ENCODE peak calls at places on chromosomes 4 and X, in ten cellular contexts. C, P, T, E, B, W, N, O, L and X are unnamed samples.

GRCh38 chrX:102712967-102713677 is 874 bp downstream of the GPRASP2 start:
- DNase-seq in T (peak), B (no peak), E (no peak), C (peak), N (no peak), P (no peak), O (no peak), W (peak), L (no peak), X (no peak)

GRCh38 chrX:133307637-133308485 is 89.7 kb upstream of the TFDP3 start:
- DNase-seq in L (no peak), N (no peak), E (no peak), T (peak), C (no peak), B (no peak), P (no peak), O (no peak), W (peak), X (no peak)

GRCh38 chrX:21748235-21748634 is 9.7 kb downstream of the SMPX start:
- DNase-seq in C (no peak), E (no peak), T (no peak), L (no peak), P (no peak), W (no peak), N (no peak), B (no peak), O (no peak), X (no peak)

GRCh38 chrX:85505801-85506200 is 126.3 kb upstream of the POF1B start:
- DNase-seq in W (no peak), B (no peak), O (no peak), T (no peak), N (no peak), L (no peak), E (no peak), C (no peak), P (no peak), X (no peak)

GRCh38 chr4:106529348-106530033 is 160.9 kb upstream of the GIMD1 start:
- DNase-seq in B (no peak), O (no peak), W (no peak), L (no peak), P (peak), E (no peak), C (peak), T (no peak), N (no peak), X (no peak)

GRCh38 chr4:26787461-26788340 is 72.9 kb upstream of the STIM2 start:
- DNase-seq in N (no peak), B (peak), E (no peak), P (no peak), W (peak), O (no peak), L (peak), C (peak), T (peak), X (no peak)

GRCh38 chrX:132199941-132200340 is 19.3 kb downstream of the RAP2C start:
- DNase-seq in W (no peak), C (peak), P (no peak), B (no peak), E (no peak), N (no peak), O (no peak), L (no peak), T (no peak), X (no peak)

GRCh38 chr4:78244691-78245485 is 187.8 kb downstream of the FRAS1 start:
- DNase-seq in B (no peak), L (no peak), C (no peak), N (no peak), E (no peak), O (no peak), W (no peak), P (no peak), T (no peak), X (no peak)

GRCh38 chr4:186724861-186725419 is 1.3 kb upstream of the FAT1 start:
- DNase-seq in O (no peak), L (no peak), N (no peak), C (peak), T (no peak), E (no peak), P (no peak), W (no peak), B (no peak), X (no peak)

GRCh38 chr4:108118505-108118904 is 50.2 kb downstream of the LEF1 start:
- DNase-seq in P (no peak), B (peak), O (no peak), L (peak), W (no peak), C (peak), N (no peak), T (no peak), E (no peak), X (no peak)

GRCh38 chr4:142567620-142568451 is 278.3 kb downstream of the INPP4B start:
- DNase-seq in C (peak), T (no peak), P (no peak), W (no peak), O (no peak), L (no peak), N (no peak), B (no peak), E (no peak), X (no peak)

GRCh38 chr4:105895324-105895608 is at the start of gene NPNT:
- DNase-seq in W (peak), E (no peak), O (peak), P (no peak), T (no peak), C (no peak), L (no peak), N (no peak), B (no peak), X (no peak)

GRCh38 chr4:175271010-175271630 is 353.0 kb downstream of the ADAM29 start:
- DNase-seq in T (no peak), W (no peak), E (no peak), O (no peak), P (no peak), N (no peak), C (peak), B (no peak), L (no peak), X (no peak)

GRCh38 chr4:126957555-126958440 is 675.0 kb upstream of the INTU start:
- DNase-seq in O (no peak), B (no peak), N (no peak), C (peak), E (no peak), T (no peak), L (no peak), P (no peak), W (no peak), X (no peak)

GRCh38 chr4:49058306-49058705 is 72.2 kb downstream of the CWH43 start:
- DNase-seq in C (no peak), W (no peak), N (no peak), T (no peak), O (no peak), E (no peak), L (no peak), B (no peak), P (no peak), X (no peak)

GRCh38 chrX:115494133-115494532 is 66.8 kb upstream of the PLS3 start:
- DNase-seq in O (no peak), T (no peak), L (no peak), N (no peak), W (no peak), E (no peak), P (no peak), B (no peak), C (peak), X (no peak)

GRCh38 chr4:55547461-55547770 is 707 bp upstream of the CLOCK start:
- DNase-seq in T (peak), P (no peak), L (no peak), W (peak), N (no peak), B (no peak), O (no peak), C (peak), E (no peak), X (no peak)

GRCh38 chrX:3712080-3712869 is 1.2 kb downstream of the PRKX start:
- DNase-seq in T (no peak), L (no peak), W (peak), C (peak), B (no peak), O (no peak), N (no peak), P (peak), E (no peak), X (peak)

GRCh38 chr4:176927664-176928063 is 134.9 kb upstream of the VEGFC start:
- DNase-seq in O (no peak), T (no peak), N (no peak), B (no peak), L (no peak), P (peak), C (peak), E (no peak), W (no peak), X (no peak)

GRCh38 chrX:3669841-3670240 is 43.6 kb downstream of the PRKX start:
- DNase-seq in B (no peak), T (no peak), C (no peak), O (no peak), W (no peak), L (no peak), E (no peak), N (no peak), P (no peak), X (no peak)

GRCh38 chr4:184688447-184688846 is 38.9 kb downstream of the PRIMPOL start:
- DNase-seq in N (no peak), O (no peak), W (peak), P (peak), E (no peak), T (peak), L (no peak), C (peak), B (no peak), X (no peak)

GRCh38 chrX:57177070-57177469 is 39.9 kb upstream of the SPIN2A start:
- DNase-seq in W (no peak), C (no peak), B (no peak), T (no peak), E (no peak), N (no peak), O (no peak), L (no peak), P (no peak), X (no peak)

GRCh38 chr4:56049428-56050212 is 100.9 kb downstream of the CEP135 start:
- DNase-seq in B (no peak), O (peak), L (peak), N (no peak), E (peak), W (peak), C (peak), T (peak), P (no peak), X (peak)

GRCh38 chr4:1684756-1685603 is 867 bp upstream of the FAM53A start:
- DNase-seq in T (no peak), W (peak), P (no peak), C (no peak), N (no peak), E (no peak), O (no peak), L (no peak), B (no peak), X (no peak)

GRCh38 chr4:6674500-6675149 is 19.1 kb upstream of the S100P start:
- DNase-seq in B (peak), W (peak), P (no peak), E (no peak), O (peak), N (no peak), T (no peak), C (peak), L (peak), X (peak)

GRCh38 chr4:76012388-76012801 is 5.1 kb upstream of the CXCL9 start:
- DNase-seq in O (no peak), L (no peak), C (peak), B (no peak), T (no peak), W (no peak), P (no peak), E (no peak), N (no peak), X (no peak)

GRCh38 chr4:73668806-73669205 is 48.6 kb upstream of the RASSF6 start:
- DNase-seq in E (no peak), L (no peak), P (no peak), C (no peak), N (no peak), O (no peak), T (no peak), B (no peak), W (no peak), X (no peak)

GRCh38 chr4:159292137-159292896 is 189.4 kb downstream of the RAPGEF2 start:
- DNase-seq in W (peak), B (no peak), L (no peak), O (no peak), N (no peak), C (no peak), T (peak), E (no peak), P (no peak), X (no peak)

GRCh38 chrX:39811391-39811790 is 286.4 kb downstream of the BCOR start:
- DNase-seq in E (no peak), L (no peak), B (no peak), C (no peak), O (no peak), P (no peak), N (no peak), W (no peak), T (no peak), X (no peak)

GRCh38 chr4:93759506-93759905 is 69.0 kb upstream of the ATOH1 start:
- DNase-seq in O (no peak), L (no peak), C (no peak), P (no peak), W (no peak), E (no peak), T (no peak), B (no peak), N (no peak), X (no peak)

GRCh38 chr4:150216725-150217124 is 138.5 kb downstream of the DCLK2 start:
- DNase-seq in W (no peak), O (no peak), L (no peak), N (no peak), P (no peak), E (no peak), T (no peak), C (no peak), B (no peak), X (no peak)

GRCh38 chrX:121365572-121366161 is 318.3 kb downstream of the GLUD2 start:
- DNase-seq in B (no peak), W (no peak), L (no peak), E (no peak), N (no peak), C (no peak), P (no peak), T (no peak), O (no peak), X (no peak)